ENCODE peak calls at places on chromosomes 12 and 14, in six cellular contexts. One of them, this sample, is unnamed.

GRCh38 chr14:100187247-100187833 is 27.9 kb upstream of the DEGS2 start:
- DNase-seq in naive thymus-derived CD4-positive, alpha-beta T cell: no peak
- DNase-seq in pancreas: no peak
- DNase-seq in CD4-positive, CD25-positive, alpha-beta regulatory T cell: no peak
- DNase-seq in SJCRH30: no peak
- DNase-seq in GM23248: no peak
- DNase-seq in this sample: no peak

GRCh38 chr12:52486166-52487105 is 6.6 kb downstream of the KRT6A start:
- DNase-seq in pancreas: no peak
- DNase-seq in SJCRH30: no peak
- DNase-seq in CD4-positive, CD25-positive, alpha-beta regulatory T cell: no peak
- DNase-seq in naive thymus-derived CD4-positive, alpha-beta T cell: no peak
- DNase-seq in GM23248: no peak
- DNase-seq in this sample: no peak

GRCh38 chr14:90487031-90487430 is 90.2 kb downstream of the CALM1 start:
- DNase-seq in naive thymus-derived CD4-positive, alpha-beta T cell: no peak
- DNase-seq in pancreas: no peak
- DNase-seq in SJCRH30: peak; percentile 88
- DNase-seq in CD4-positive, CD25-positive, alpha-beta regulatory T cell: no peak
- DNase-seq in GM23248: no peak
- DNase-seq in this sample: no peak

GRCh38 chr12:47989666-47990065 is 14.6 kb downstream of the COL2A1 start:
- DNase-seq in pancreas: no peak
- DNase-seq in CD4-positive, CD25-positive, alpha-beta regulatory T cell: no peak
- DNase-seq in SJCRH30: no peak
- DNase-seq in GM23248: no peak
- DNase-seq in naive thymus-derived CD4-positive, alpha-beta T cell: no peak
- DNase-seq in this sample: no peak

GRCh38 chr14:68546839-68547238 is 246.0 kb downstream of the ZFP36L1 start:
- DNase-seq in pancreas: no peak
- DNase-seq in CD4-positive, CD25-positive, alpha-beta regulatory T cell: no peak
- DNase-seq in SJCRH30: no peak
- DNase-seq in GM23248: peak; percentile 94
- DNase-seq in naive thymus-derived CD4-positive, alpha-beta T cell: no peak
- DNase-seq in this sample: no peak

GRCh38 chr12:121796855-121797751 is 3.6 kb upstream of the RHOF start:
- DNase-seq in SJCRH30: peak; percentile 85
- DNase-seq in CD4-positive, CD25-positive, alpha-beta regulatory T cell: no peak
- DNase-seq in pancreas: peak; percentile 99
- DNase-seq in GM23248: peak; percentile 96
- DNase-seq in naive thymus-derived CD4-positive, alpha-beta T cell: no peak
- DNase-seq in this sample: no peak

GRCh38 chr14:51225751-51226150 is 14.3 kb upstream of the TMX1 start:
- DNase-seq in pancreas: no peak
- DNase-seq in GM23248: no peak
- DNase-seq in naive thymus-derived CD4-positive, alpha-beta T cell: no peak
- DNase-seq in SJCRH30: no peak
- DNase-seq in CD4-positive, CD25-positive, alpha-beta regulatory T cell: no peak
- DNase-seq in this sample: no peak

GRCh38 chr14:99133563-99134332 is 138.2 kb downstream of the BCL11B start:
- DNase-seq in SJCRH30: no peak
- DNase-seq in CD4-positive, CD25-positive, alpha-beta regulatory T cell: no peak
- DNase-seq in naive thymus-derived CD4-positive, alpha-beta T cell: no peak
- DNase-seq in GM23248: no peak
- DNase-seq in pancreas: no peak
- DNase-seq in this sample: no peak

GRCh38 chr12:117028254-117028653 is 71.0 kb downstream of the TESC start:
- DNase-seq in naive thymus-derived CD4-positive, alpha-beta T cell: no peak
- DNase-seq in pancreas: no peak
- DNase-seq in CD4-positive, CD25-positive, alpha-beta regulatory T cell: no peak
- DNase-seq in SJCRH30: no peak
- DNase-seq in GM23248: no peak
- DNase-seq in this sample: no peak

GRCh38 chr14:78674820-78675219 is 504.6 kb downstream of the NRXN3 start:
- DNase-seq in GM23248: no peak
- DNase-seq in CD4-positive, CD25-positive, alpha-beta regulatory T cell: no peak
- DNase-seq in SJCRH30: no peak
- DNase-seq in naive thymus-derived CD4-positive, alpha-beta T cell: no peak
- DNase-seq in pancreas: no peak
- DNase-seq in this sample: no peak

GRCh38 chr12:47590771-47591368 is 115.0 kb downstream of the RPAP3 start:
- DNase-seq in SJCRH30: no peak
- DNase-seq in naive thymus-derived CD4-positive, alpha-beta T cell: no peak
- DNase-seq in CD4-positive, CD25-positive, alpha-beta regulatory T cell: no peak
- DNase-seq in pancreas: no peak
- DNase-seq in GM23248: peak; percentile 17
- DNase-seq in this sample: no peak

GRCh38 chr14:80084196-80084595 is 127.1 kb downstream of the DIO2 start:
- DNase-seq in naive thymus-derived CD4-positive, alpha-beta T cell: no peak
- DNase-seq in pancreas: no peak
- DNase-seq in SJCRH30: no peak
- DNase-seq in CD4-positive, CD25-positive, alpha-beta regulatory T cell: no peak
- DNase-seq in GM23248: no peak
- DNase-seq in this sample: no peak

GRCh38 chr14:69712637-69713088 is 54.3 kb upstream of the SRSF5 start:
- DNase-seq in naive thymus-derived CD4-positive, alpha-beta T cell: no peak
- DNase-seq in CD4-positive, CD25-positive, alpha-beta regulatory T cell: no peak
- DNase-seq in pancreas: peak; percentile 60
- DNase-seq in GM23248: no peak
- DNase-seq in SJCRH30: no peak
- DNase-seq in this sample: no peak

GRCh38 chr12:22792198-22792597 is 167.2 kb downstream of the ETNK1 start:
- DNase-seq in pancreas: no peak
- DNase-seq in CD4-positive, CD25-positive, alpha-beta regulatory T cell: no peak
- DNase-seq in SJCRH30: no peak
- DNase-seq in GM23248: no peak
- DNase-seq in naive thymus-derived CD4-positive, alpha-beta T cell: no peak
- DNase-seq in this sample: no peak

GRCh38 chr14:92039073-92039719 is 663 bp downstream of the TRIP11 start:
- DNase-seq in pancreas: no peak
- DNase-seq in CD4-positive, CD25-positive, alpha-beta regulatory T cell: no peak
- DNase-seq in naive thymus-derived CD4-positive, alpha-beta T cell: peak; percentile 28
- DNase-seq in GM23248: peak; percentile 77
- DNase-seq in SJCRH30: peak; percentile 83
- DNase-seq in this sample: no peak

GRCh38 chr14:68841030-68841809 is 48.4 kb upstream of the ZFP36L1 start:
- DNase-seq in CD4-positive, CD25-positive, alpha-beta regulatory T cell: no peak
- DNase-seq in SJCRH30: no peak
- DNase-seq in naive thymus-derived CD4-positive, alpha-beta T cell: no peak
- DNase-seq in pancreas: no peak
- DNase-seq in GM23248: peak; percentile 60
- DNase-seq in this sample: no peak

GRCh38 chr12:132343294-132343972 is 14.0 kb upstream of the GALNT9 start:
- DNase-seq in SJCRH30: no peak
- DNase-seq in naive thymus-derived CD4-positive, alpha-beta T cell: no peak
- DNase-seq in GM23248: no peak
- DNase-seq in pancreas: no peak
- DNase-seq in CD4-positive, CD25-positive, alpha-beta regulatory T cell: no peak
- DNase-seq in this sample: no peak

GRCh38 chr14:95597784-95598204 is 62.9 kb downstream of the GLRX5 start:
- DNase-seq in pancreas: no peak
- DNase-seq in SJCRH30: no peak
- DNase-seq in CD4-positive, CD25-positive, alpha-beta regulatory T cell: no peak
- DNase-seq in GM23248: peak; percentile 65
- DNase-seq in naive thymus-derived CD4-positive, alpha-beta T cell: no peak
- DNase-seq in this sample: no peak

GRCh38 chr12:113781415-113782198 is 184.5 kb downstream of the RBM19 start:
- DNase-seq in SJCRH30: no peak
- DNase-seq in naive thymus-derived CD4-positive, alpha-beta T cell: no peak
- DNase-seq in GM23248: peak; percentile 53
- DNase-seq in pancreas: no peak
- DNase-seq in CD4-positive, CD25-positive, alpha-beta regulatory T cell: no peak
- DNase-seq in this sample: no peak

GRCh38 chr12:34233618-34234017 is 211.3 kb downstream of the ALG10 start:
- DNase-seq in SJCRH30: no peak
- DNase-seq in naive thymus-derived CD4-positive, alpha-beta T cell: no peak
- DNase-seq in CD4-positive, CD25-positive, alpha-beta regulatory T cell: no peak
- DNase-seq in pancreas: no peak
- DNase-seq in GM23248: no peak
- DNase-seq in this sample: no peak

GRCh38 chr12:41250748-41251147 is 62.6 kb downstream of the PDZRN4 start:
- DNase-seq in GM23248: peak; percentile 6
- DNase-seq in naive thymus-derived CD4-positive, alpha-beta T cell: no peak
- DNase-seq in CD4-positive, CD25-positive, alpha-beta regulatory T cell: no peak
- DNase-seq in SJCRH30: peak; percentile 30
- DNase-seq in pancreas: no peak
- DNase-seq in this sample: no peak

GRCh38 chr12:22116376-22116775 is 70.4 kb downstream of the CMAS start:
- DNase-seq in naive thymus-derived CD4-positive, alpha-beta T cell: no peak
- DNase-seq in pancreas: no peak
- DNase-seq in GM23248: no peak
- DNase-seq in CD4-positive, CD25-positive, alpha-beta regulatory T cell: no peak
- DNase-seq in SJCRH30: no peak
- DNase-seq in this sample: no peak

GRCh38 chr14:105844047-105844630 is 317.8 kb downstream of the TMEM121 start:
- DNase-seq in pancreas: no peak
- DNase-seq in CD4-positive, CD25-positive, alpha-beta regulatory T cell: no peak
- DNase-seq in GM23248: no peak
- DNase-seq in naive thymus-derived CD4-positive, alpha-beta T cell: no peak
- DNase-seq in SJCRH30: no peak
- DNase-seq in this sample: no peak

GRCh38 chr12:14454098-14454907 is 88.8 kb downstream of the ATF7IP start:
- DNase-seq in SJCRH30: peak; percentile 35
- DNase-seq in CD4-positive, CD25-positive, alpha-beta regulatory T cell: no peak
- DNase-seq in naive thymus-derived CD4-positive, alpha-beta T cell: peak; percentile 10
- DNase-seq in pancreas: no peak
- DNase-seq in GM23248: peak; percentile 45
- DNase-seq in this sample: no peak

GRCh38 chr12:51008329-51008728 is 17.9 kb downstream of the SLC11A2 start:
- DNase-seq in GM23248: no peak
- DNase-seq in naive thymus-derived CD4-positive, alpha-beta T cell: no peak
- DNase-seq in pancreas: no peak
- DNase-seq in CD4-positive, CD25-positive, alpha-beta regulatory T cell: no peak
- DNase-seq in SJCRH30: no peak
- DNase-seq in this sample: no peak

GRCh38 chr14:85934123-85934885 is 404.4 kb downstream of the FLRT2 start:
- DNase-seq in SJCRH30: peak; percentile 49
- DNase-seq in naive thymus-derived CD4-positive, alpha-beta T cell: peak; percentile 82
- DNase-seq in pancreas: no peak
- DNase-seq in GM23248: peak; percentile 42
- DNase-seq in CD4-positive, CD25-positive, alpha-beta regulatory T cell: peak; percentile 43
- DNase-seq in this sample: peak; percentile 47

GRCh38 chr12:30090258-30090657 is 306.5 kb upstream of the TMTC1 start:
- DNase-seq in GM23248: no peak
- DNase-seq in pancreas: no peak
- DNase-seq in SJCRH30: no peak
- DNase-seq in naive thymus-derived CD4-positive, alpha-beta T cell: no peak
- DNase-seq in CD4-positive, CD25-positive, alpha-beta regulatory T cell: no peak
- DNase-seq in this sample: no peak

GRCh38 chr14:53715390-53715730 is 241.3 kb downstream of the BMP4 start:
- DNase-seq in pancreas: no peak
- DNase-seq in naive thymus-derived CD4-positive, alpha-beta T cell: no peak
- DNase-seq in SJCRH30: no peak
- DNase-seq in GM23248: peak; percentile 59
- DNase-seq in CD4-positive, CD25-positive, alpha-beta regulatory T cell: no peak
- DNase-seq in this sample: no peak

GRCh38 chr12:71162832-71163711 is 5.3 kb upstream of the TSPAN8 start:
- DNase-seq in CD4-positive, CD25-positive, alpha-beta regulatory T cell: no peak
- DNase-seq in SJCRH30: no peak
- DNase-seq in naive thymus-derived CD4-positive, alpha-beta T cell: no peak
- DNase-seq in pancreas: no peak
- DNase-seq in GM23248: no peak
- DNase-seq in this sample: no peak
- H3K4me3 ChIP-seq in CD4-positive, CD25-positive, alpha-beta regulatory T cell: no peak overlapping the region
- H3K4me3 ChIP-seq in SJCRH30: no peak overlapping the region
- H3K4me3 ChIP-seq in naive thymus-derived CD4-positive, alpha-beta T cell: no peak overlapping the region
- H3K4me3 ChIP-seq in pancreas: peak overlapping the region; percentile 14
- H3K4me3 ChIP-seq in GM23248: no peak overlapping the region
- H3K4me3 ChIP-seq in this sample: no peak overlapping the region

GRCh38 chr12:108643941-108644742 is 10.4 kb upstream of the SELPLG start:
- DNase-seq in naive thymus-derived CD4-positive, alpha-beta T cell: no peak
- DNase-seq in GM23248: peak; percentile 65
- DNase-seq in pancreas: no peak
- DNase-seq in SJCRH30: no peak
- DNase-seq in CD4-positive, CD25-positive, alpha-beta regulatory T cell: no peak
- DNase-seq in this sample: no peak
- H3K4me3 ChIP-seq in naive thymus-derived CD4-positive, alpha-beta T cell: no peak overlapping the region
- H3K4me3 ChIP-seq in GM23248: no peak overlapping the region
- H3K4me3 ChIP-seq in pancreas: no peak overlapping the region
- H3K4me3 ChIP-seq in SJCRH30: no peak overlapping the region
- H3K4me3 ChIP-seq in CD4-positive, CD25-positive, alpha-beta regulatory T cell: no peak overlapping the region
- H3K4me3 ChIP-seq in this sample: no peak overlapping the region

GRCh38 chr14:94113908-94114588 is 3.5 kb downstream of the IFI27 start:
- DNase-seq in pancreas: no peak
- DNase-seq in naive thymus-derived CD4-positive, alpha-beta T cell: no peak
- DNase-seq in GM23248: no peak
- DNase-seq in CD4-positive, CD25-positive, alpha-beta regulatory T cell: no peak
- DNase-seq in SJCRH30: no peak
- DNase-seq in this sample: no peak

GRCh38 chr14:94114589-94115067 is 4.1 kb downstream of the IFI27 start:
- DNase-seq in SJCRH30: no peak
- DNase-seq in pancreas: no peak
- DNase-seq in naive thymus-derived CD4-positive, alpha-beta T cell: no peak
- DNase-seq in GM23248: no peak
- DNase-seq in CD4-positive, CD25-positive, alpha-beta regulatory T cell: no peak
- DNase-seq in this sample: no peak

GRCh38 chr14:94112513-94113060 is 2.1 kb downstream of the IFI27 start:
- DNase-seq in SJCRH30: no peak
- DNase-seq in GM23248: peak; percentile 32
- DNase-seq in naive thymus-derived CD4-positive, alpha-beta T cell: no peak
- DNase-seq in CD4-positive, CD25-positive, alpha-beta regulatory T cell: no peak
- DNase-seq in pancreas: no peak
- DNase-seq in this sample: no peak

GRCh38 chr14:94113490-94113889 is 3.0 kb downstream of the IFI27 start:
- DNase-seq in SJCRH30: no peak
- DNase-seq in CD4-positive, CD25-positive, alpha-beta regulatory T cell: no peak
- DNase-seq in GM23248: no peak
- DNase-seq in pancreas: peak; percentile 49
- DNase-seq in naive thymus-derived CD4-positive, alpha-beta T cell: no peak
- DNase-seq in this sample: no peak

GRCh38 chr14:94113073-94113472 is 2.5 kb downstream of the IFI27 start:
- DNase-seq in GM23248: no peak
- DNase-seq in pancreas: no peak
- DNase-seq in CD4-positive, CD25-positive, alpha-beta regulatory T cell: no peak
- DNase-seq in SJCRH30: no peak
- DNase-seq in naive thymus-derived CD4-positive, alpha-beta T cell: no peak
- DNase-seq in this sample: no peak
- H3K4me3 ChIP-seq in GM23248: no peak overlapping the region
- H3K4me3 ChIP-seq in pancreas: no peak overlapping the region
- H3K4me3 ChIP-seq in CD4-positive, CD25-positive, alpha-beta regulatory T cell: no peak overlapping the region
- H3K4me3 ChIP-seq in SJCRH30: no peak overlapping the region
- H3K4me3 ChIP-seq in naive thymus-derived CD4-positive, alpha-beta T cell: no peak overlapping the region
- H3K4me3 ChIP-seq in this sample: no peak overlapping the region

DNA sequence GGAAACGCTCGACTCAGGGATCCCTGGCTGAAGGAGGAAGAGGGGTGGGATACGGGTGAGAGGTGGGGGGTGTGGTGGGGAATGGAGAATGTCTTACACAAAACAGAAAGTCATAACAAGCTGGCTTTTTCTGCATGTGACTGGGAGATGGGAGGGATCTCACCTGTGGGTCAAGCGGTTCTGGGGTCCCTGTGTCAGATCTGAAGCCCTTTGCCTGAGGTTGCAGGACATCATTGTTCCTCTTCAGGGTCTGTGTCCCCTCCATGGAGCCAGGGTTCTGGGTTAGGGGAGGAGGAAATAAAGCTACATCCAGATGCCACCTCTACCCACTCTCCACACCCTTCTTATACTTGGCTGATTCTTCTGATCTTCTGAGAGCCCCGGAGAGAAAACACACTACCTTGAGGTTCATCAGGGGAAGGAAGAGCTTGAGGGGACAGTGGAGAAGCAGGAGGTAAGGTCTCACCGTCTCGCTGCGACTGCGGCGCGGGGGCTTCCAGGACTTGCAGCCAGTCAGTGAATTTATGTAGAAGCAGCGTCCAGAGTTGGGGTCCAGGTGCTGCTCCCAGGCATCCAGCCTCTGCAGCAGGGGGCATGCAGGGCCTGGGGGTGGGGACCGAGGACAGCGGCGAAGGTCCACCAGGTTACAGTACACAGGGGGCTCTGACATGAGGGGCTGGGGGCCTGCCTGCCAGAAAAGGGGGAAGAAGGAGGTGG is 2.5 kb downstream of the ARHGAP9 start:
- DNase-seq in GM23248: no peak
- DNase-seq in SJCRH30: no peak
- DNase-seq in naive thymus-derived CD4-positive, alpha-beta T cell: peak; percentile 44
- DNase-seq in pancreas: no peak
- DNase-seq in CD4-positive, CD25-positive, alpha-beta regulatory T cell: no peak
- DNase-seq in this sample: no peak
- H3K4me3 ChIP-seq in GM23248: no peak overlapping the region
- H3K4me3 ChIP-seq in SJCRH30: no peak overlapping the region
- H3K4me3 ChIP-seq in naive thymus-derived CD4-positive, alpha-beta T cell: peak overlapping the region; percentile 95
- H3K4me3 ChIP-seq in pancreas: peak overlapping the region; percentile 55
- H3K4me3 ChIP-seq in CD4-positive, CD25-positive, alpha-beta regulatory T cell: peak overlapping the region; percentile 93
- H3K4me3 ChIP-seq in this sample: peak overlapping the region; percentile 75

This sample was measured in effector memory CD4-positive, alpha-beta T cell.